ENCODE peak calls at places on chromosomes 5 and 9, in seven cellular contexts. W is MM.1S, G is hepatocyte, K is GM23338, C is GM23248, S is OCI-LY7, V is PC-3. X is an unnamed sample.
A peak's percentile ranks its signal among the peaks of the same experiment; 100 is the strongest.

GRCh38 chr5:152119091-152119490 is 194.4 kb upstream of the GLRA1 start:
- DNase-seq in W (no peak), G (no peak), K (no peak), C (no peak), S (no peak), V (no peak), X (no peak)

GRCh38 chr5:53825926-53826325 is 265.5 kb downstream of the NDUFS4 start:
- DNase-seq in W (no peak), G (no peak), K (no peak), C (no peak), S (no peak), V (no peak), X (no peak)

GRCh38 chr5:35466746-35467145 is 150.9 kb upstream of the SPEF2 start:
- DNase-seq in W (no peak), G (no peak), K (no peak), C (no peak), S (no peak), V (no peak), X (no peak)

GRCh38 chr5:148858106-148858505 is 31.7 kb downstream of the ADRB2 start:
- DNase-seq in W (no peak), G (no peak), K (no peak), C (peak; percentile 55), S (no peak), V (no peak), X (no peak)

GRCh38 chr5:154273028-154273617 is 82.6 kb downstream of the GALNT10 start:
- DNase-seq in W (peak; percentile 97), G (peak; percentile 32), K (no peak), C (no peak), S (no peak), V (no peak), X (no peak)

GRCh38 chr5:37867634-37868033 is 27.8 kb upstream of the GDNF start:
- DNase-seq in W (no peak), G (no peak), K (peak; percentile 6), C (peak; percentile 39), S (no peak), V (no peak), X (no peak)

GRCh38 chr5:135221187-135221473 is 177.9 kb downstream of the MACROH2A1 start:
- DNase-seq in W (no peak), G (no peak), K (no peak), C (peak; percentile 27), S (no peak), V (no peak), X (no peak)

GRCh38 chr5:178453224-178453623 is 137.0 kb downstream of the COL23A1 start:
- DNase-seq in W (no peak), G (no peak), K (no peak), C (peak; percentile 34), S (no peak), V (peak; percentile 46), X (no peak)

GRCh38 chr5:170265527-170265926 is 32.0 kb downstream of the LCP2 start:
- DNase-seq in W (no peak), G (peak; percentile 39), K (peak; percentile 37), C (peak; percentile 34), S (no peak), V (no peak), X (no peak)

GRCh38 chr5:178330791-178331404 is 98.3 kb upstream of the PHYKPL start:
- DNase-seq in W (no peak), G (no peak), K (no peak), C (no peak), S (no peak), V (peak; percentile 15), X (no peak)

GRCh38 chr9:107309271-107309670 is 26.2 kb downstream of the RAD23B start:
- DNase-seq in W (no peak), G (no peak), K (no peak), C (no peak), S (no peak), V (no peak), X (no peak)

GRCh38 chr9:93898026-93898425 is 57.1 kb downstream of the BARX1 start:
- DNase-seq in W (no peak), G (no peak), K (no peak), C (no peak), S (no peak), V (no peak), X (no peak)

GRCh38 chr9:121200346-121200745 is 1.3 kb downstream of the RAB14 start:
- DNase-seq in W (no peak), G (peak; percentile 14), K (no peak), C (peak; percentile 26), S (no peak), V (no peak), X (no peak)

GRCh38 chr9:129725841-129726251 is 27.0 kb downstream of the PTGES start:
- DNase-seq in W (no peak), G (peak; percentile 46), K (no peak), C (peak; percentile 76), S (no peak), V (no peak), X (no peak)

GRCh38 chr5:30039379-30039778 is 1154.1 kb upstream of the CDH6 start:
- DNase-seq in W (no peak), G (no peak), K (no peak), C (no peak), S (no peak), V (no peak), X (no peak)

GRCh38 chr9:16023466-16023865 is 470.6 kb downstream of the CCDC171 start:
- DNase-seq in W (no peak), G (no peak), K (no peak), C (peak; percentile 86), S (no peak), V (peak; percentile 79), X (no peak)

GRCh38 chr5:94174748-94175411 is 433.5 kb upstream of the POU5F2 start:
- DNase-seq in W (no peak), G (no peak), K (no peak), C (peak; percentile 67), S (no peak), V (peak; percentile 51), X (no peak)

GRCh38 chr5:53557386-53557785 is 3.1 kb upstream of the NDUFS4 start:
- DNase-seq in W (no peak), G (no peak), K (no peak), C (peak; percentile 62), S (no peak), V (peak; percentile 28), X (no peak)

GRCh38 chr5:115389799-115390382 is 93.4 kb upstream of the CCDC112 start:
- DNase-seq in W (no peak), G (no peak), K (peak; percentile 78), C (no peak), S (peak; percentile 8), V (no peak), X (no peak)

GRCh38 chr9:121455527-121456239 is 44.0 kb downstream of the GGTA1 start:
- DNase-seq in W (no peak), G (no peak), K (no peak), C (no peak), S (no peak), V (no peak), X (no peak)

DNA sequence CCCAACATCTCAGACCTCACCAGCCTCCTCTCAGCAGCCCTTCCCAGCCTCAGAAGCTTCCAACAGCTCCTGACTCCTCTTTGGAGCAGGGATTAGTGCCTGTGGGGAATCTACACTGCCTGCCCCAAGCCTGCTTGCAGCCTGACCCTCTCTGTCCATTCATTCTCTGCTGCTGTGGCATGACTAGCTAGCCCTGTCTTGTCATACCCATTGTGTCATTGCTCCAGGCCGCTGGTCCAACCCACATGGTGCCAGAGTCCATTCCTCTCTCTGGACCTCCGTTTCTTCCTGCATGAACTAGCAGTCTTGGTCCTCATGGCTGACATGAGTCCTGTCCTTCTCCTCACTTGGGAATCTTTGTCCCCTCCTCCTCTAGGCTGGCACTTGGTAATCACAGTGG is 12.8 kb upstream of the RXRA start:
- DNase-seq in W (no peak), G (no peak), K (no peak), C (peak; percentile 23), S (no peak), V (no peak), X (no peak)
- H2AFZ ChIP-seq in W (no peak overlapping the region), G (no peak overlapping the region), K (no peak overlapping the region), C (no peak overlapping the region), S (no peak overlapping the region), V (no peak overlapping the region), X (no peak overlapping the region)

GRCh38 chr5:160793500-160793899 is 58.5 kb downstream of the ATP10B start:
- DNase-seq in W (no peak), G (no peak), K (no peak), C (no peak), S (no peak), V (no peak), X (no peak)
- H3K9me2 ChIP-seq in W (no peaks in the 10 kb centered on the region), G (no peaks in the 10 kb centered on the region), K (peaks cover 5% of the 10 kb centered on the region), C (no peaks in the 10 kb centered on the region), S (no peaks in the 10 kb centered on the region), V (no peaks in the 10 kb centered on the region), X (no peaks in the 10 kb centered on the region)

DNA sequence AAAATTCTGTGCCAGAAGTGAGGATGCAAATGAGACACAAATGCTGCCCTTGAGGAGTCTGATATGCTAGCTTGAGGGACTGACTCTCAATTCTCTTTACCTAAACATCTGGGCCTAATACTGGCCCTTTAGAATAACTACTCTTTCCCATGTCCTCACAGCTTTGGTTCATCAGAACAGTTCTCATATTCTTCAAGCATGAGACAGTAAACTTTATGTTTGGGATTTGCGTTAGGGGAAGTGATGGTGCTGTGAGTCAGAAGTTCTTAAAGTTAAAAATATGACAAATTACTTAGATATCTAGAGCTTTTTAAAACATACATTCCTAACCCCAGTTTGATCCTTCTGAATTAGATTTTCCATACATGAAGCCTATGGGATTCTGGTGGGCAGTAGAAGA is 665.0 kb upstream of the RGMB start:
- DNase-seq in W (no peak), G (no peak), K (no peak), C (peak; percentile 92), S (no peak), V (peak; percentile 97), X (no peak)
- H3K4me2 ChIP-seq in W (no peak overlapping the region), G (no peak overlapping the region), K (no peak overlapping the region), C (peak overlapping the region; percentile 68), S (no peak overlapping the region), V (peak overlapping the region; percentile 65), X (no peak overlapping the region)

GRCh38 chr5:132085686-132086085 is 12.1 kb downstream of the CSF2 start:
- DNase-seq in W (no peak), G (no peak), K (no peak), C (no peak), S (no peak), V (no peak), X (no peak)

GRCh38 chr5:132082329-132083023 is 8.9 kb downstream of the CSF2 start:
- DNase-seq in W (no peak), G (no peak), K (no peak), C (no peak), S (no peak), V (no peak), X (no peak)

GRCh38 chr5:132081458-132081857 is 7.9 kb downstream of the CSF2 start:
- DNase-seq in W (no peak), G (no peak), K (no peak), C (no peak), S (no peak), V (no peak), X (no peak)

GRCh38 chr5:132080595-132080994 is 7.0 kb downstream of the CSF2 start:
- DNase-seq in W (no peak), G (no peak), K (no peak), C (no peak), S (no peak), V (no peak), X (no peak)

DNA sequence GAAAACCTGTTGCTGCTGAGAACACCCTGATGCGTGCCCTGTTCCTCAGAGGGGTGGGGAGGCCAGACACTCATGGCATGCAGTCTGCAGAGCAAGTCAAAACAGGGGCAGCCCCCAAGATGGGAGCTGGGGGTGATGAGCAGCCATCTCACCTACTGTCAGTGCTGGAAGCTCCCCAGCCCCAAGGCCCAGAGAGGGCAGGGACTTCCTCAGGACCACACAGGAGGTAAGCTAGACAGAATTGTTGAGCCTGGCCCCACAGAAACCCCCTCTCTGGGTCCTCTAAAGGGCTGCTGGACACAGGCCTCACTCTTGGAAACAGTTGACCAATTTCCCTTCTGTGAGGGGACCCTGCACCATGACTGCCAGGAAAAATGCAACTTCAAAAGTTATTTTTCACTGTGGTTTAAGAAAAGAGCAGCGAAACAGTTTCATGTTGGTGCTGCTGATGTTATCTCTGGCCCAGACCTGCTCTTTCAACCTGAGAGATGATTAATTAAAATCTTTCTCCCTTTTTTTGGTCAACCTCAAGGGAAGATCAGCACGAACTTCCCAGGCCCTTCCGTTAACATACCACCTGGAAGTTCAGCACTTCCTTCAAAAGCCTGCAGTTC is 9.6 kb downstream of the CSF2 start:
- DNase-seq in W (peak; percentile 37), G (no peak), K (no peak), C (no peak), S (no peak), V (no peak), X (no peak)
- H2AFZ ChIP-seq in W (peak overlapping the region; percentile 30), G (no peak overlapping the region), K (no peak overlapping the region), C (no peak overlapping the region), S (no peak overlapping the region), V (no peak overlapping the region), X (no peak overlapping the region)

X was measured in PC-9.